ENCODE peak calls at places on chromosomes 7 and 10, in nine cellular contexts. One of them, this sample, is unnamed. For H3K4me1 and H3K9me3, the result is how much of the 10 kb centered on the place peaks cover.

GRCh38 chr7:134886353-134887057 is 99.8 kb upstream of the AGBL3 start:
- DNase-seq in ascending aorta: no peak
- DNase-seq in MM.1S: no peak
- DNase-seq in IMR-90: peak
- DNase-seq in tibial nerve: peak
- DNase-seq in BE2C: no peak
- DNase-seq in left ventricle myocardium inferior: peak
- DNase-seq in OCI-LY7: no peak
- DNase-seq in right lobe of liver: no peak
- DNase-seq in this sample: no peak

GRCh38 chr10:121132278-121132672 is 281.1 kb downstream of the WDR11 start:
- DNase-seq in ascending aorta: no peak
- DNase-seq in MM.1S: no peak
- DNase-seq in IMR-90: no peak
- DNase-seq in tibial nerve: no peak
- DNase-seq in BE2C: no peak
- DNase-seq in left ventricle myocardium inferior: no peak
- DNase-seq in OCI-LY7: no peak
- DNase-seq in right lobe of liver: no peak
- DNase-seq in this sample: no peak

GRCh38 chr10:68963151-68963550 is 7.2 kb downstream of the DDX21 start:
- DNase-seq in ascending aorta: no peak
- DNase-seq in MM.1S: no peak
- DNase-seq in IMR-90: no peak
- DNase-seq in tibial nerve: no peak
- DNase-seq in BE2C: no peak
- DNase-seq in left ventricle myocardium inferior: no peak
- DNase-seq in OCI-LY7: no peak
- DNase-seq in right lobe of liver: no peak
- DNase-seq in this sample: no peak

GRCh38 chr10:86265236-86265876 is 101.2 kb downstream of the GRID1 start:
- DNase-seq in ascending aorta: peak
- DNase-seq in MM.1S: no peak
- DNase-seq in IMR-90: no peak
- DNase-seq in tibial nerve: no peak
- DNase-seq in BE2C: peak
- DNase-seq in left ventricle myocardium inferior: no peak
- DNase-seq in OCI-LY7: no peak
- DNase-seq in right lobe of liver: peak
- DNase-seq in this sample: no peak

GRCh38 chr10:133442967-133443924 is 10.5 kb upstream of the SCART1 start:
- DNase-seq in ascending aorta: peak
- DNase-seq in MM.1S: no peak
- DNase-seq in IMR-90: no peak
- DNase-seq in tibial nerve: no peak
- DNase-seq in BE2C: no peak
- DNase-seq in left ventricle myocardium inferior: no peak
- DNase-seq in OCI-LY7: no peak
- DNase-seq in right lobe of liver: no peak
- DNase-seq in this sample: no peak

GRCh38 chr7:135189961-135190360 is 19.5 kb upstream of the CYREN start:
- DNase-seq in ascending aorta: peak
- DNase-seq in MM.1S: no peak
- DNase-seq in IMR-90: no peak
- DNase-seq in tibial nerve: no peak
- DNase-seq in BE2C: no peak
- DNase-seq in left ventricle myocardium inferior: no peak
- DNase-seq in OCI-LY7: no peak
- DNase-seq in right lobe of liver: no peak
- DNase-seq in this sample: no peak

GRCh38 chr7:77753173-77753572 is 45.1 kb downstream of the TMEM60 start:
- DNase-seq in ascending aorta: no peak
- DNase-seq in MM.1S: no peak
- DNase-seq in IMR-90: no peak
- DNase-seq in tibial nerve: no peak
- DNase-seq in BE2C: no peak
- DNase-seq in left ventricle myocardium inferior: no peak
- DNase-seq in OCI-LY7: no peak
- DNase-seq in right lobe of liver: no peak
- DNase-seq in this sample: no peak

GRCh38 chr7:47488969-47489342 is 93.0 kb downstream of the TNS3 start:
- DNase-seq in ascending aorta: no peak
- DNase-seq in MM.1S: no peak
- DNase-seq in IMR-90: no peak
- DNase-seq in tibial nerve: no peak
- DNase-seq in BE2C: no peak
- DNase-seq in left ventricle myocardium inferior: no peak
- DNase-seq in OCI-LY7: no peak
- DNase-seq in right lobe of liver: no peak
- DNase-seq in this sample: no peak

GRCh38 chr7:140231779-140232491 is 55.2 kb upstream of the KDM7A start:
- DNase-seq in ascending aorta: no peak
- DNase-seq in MM.1S: peak
- DNase-seq in IMR-90: no peak
- DNase-seq in tibial nerve: no peak
- DNase-seq in BE2C: no peak
- DNase-seq in left ventricle myocardium inferior: no peak
- DNase-seq in OCI-LY7: no peak
- DNase-seq in right lobe of liver: no peak
- DNase-seq in this sample: peak

GRCh38 chr10:131848741-131849590 is 51.8 kb upstream of the PPP2R2D start:
- DNase-seq in ascending aorta: peak
- DNase-seq in MM.1S: no peak
- DNase-seq in IMR-90: no peak
- DNase-seq in tibial nerve: no peak
- DNase-seq in BE2C: peak
- DNase-seq in left ventricle myocardium inferior: no peak
- DNase-seq in OCI-LY7: no peak
- DNase-seq in right lobe of liver: peak
- DNase-seq in this sample: no peak

GRCh38 chr10:31906039-31906438 is 22.6 kb downstream of the ARHGAP12 start:
- DNase-seq in ascending aorta: no peak
- DNase-seq in MM.1S: no peak
- DNase-seq in IMR-90: peak
- DNase-seq in tibial nerve: no peak
- DNase-seq in BE2C: no peak
- DNase-seq in left ventricle myocardium inferior: no peak
- DNase-seq in OCI-LY7: no peak
- DNase-seq in right lobe of liver: no peak
- DNase-seq in this sample: no peak

GRCh38 chr10:4242561-4243035 is 457.6 kb upstream of the KLF6 start:
- DNase-seq in ascending aorta: no peak
- DNase-seq in MM.1S: no peak
- DNase-seq in IMR-90: peak
- DNase-seq in tibial nerve: peak
- DNase-seq in BE2C: no peak
- DNase-seq in left ventricle myocardium inferior: peak
- DNase-seq in OCI-LY7: no peak
- DNase-seq in right lobe of liver: no peak
- DNase-seq in this sample: no peak

GRCh38 chr10:11213156-11213555 is 195.5 kb downstream of the CELF2 start:
- DNase-seq in ascending aorta: no peak
- DNase-seq in MM.1S: peak
- DNase-seq in IMR-90: no peak
- DNase-seq in tibial nerve: no peak
- DNase-seq in BE2C: no peak
- DNase-seq in left ventricle myocardium inferior: no peak
- DNase-seq in OCI-LY7: no peak
- DNase-seq in right lobe of liver: no peak
- DNase-seq in this sample: no peak

GRCh38 chr7:29105191-29105590 is 41.1 kb downstream of the CPVL start:
- DNase-seq in ascending aorta: no peak
- DNase-seq in MM.1S: no peak
- DNase-seq in IMR-90: no peak
- DNase-seq in tibial nerve: no peak
- DNase-seq in BE2C: no peak
- DNase-seq in left ventricle myocardium inferior: no peak
- DNase-seq in OCI-LY7: no peak
- DNase-seq in right lobe of liver: peak
- DNase-seq in this sample: no peak

GRCh38 chr10:62037166-62037831 is 135.8 kb downstream of the ARID5B start:
- DNase-seq in ascending aorta: no peak
- DNase-seq in MM.1S: no peak
- DNase-seq in IMR-90: peak
- DNase-seq in tibial nerve: no peak
- DNase-seq in BE2C: peak
- DNase-seq in left ventricle myocardium inferior: no peak
- DNase-seq in OCI-LY7: no peak
- DNase-seq in right lobe of liver: no peak
- DNase-seq in this sample: no peak
- H3K4me1 ChIP-seq in ascending aorta: under half
- H3K4me1 ChIP-seq in MM.1S: under half
- H3K4me1 ChIP-seq in IMR-90: under half
- H3K4me1 ChIP-seq in tibial nerve: under half
- H3K4me1 ChIP-seq in BE2C: under half
- H3K4me1 ChIP-seq in left ventricle myocardium inferior: under half
- H3K4me1 ChIP-seq in OCI-LY7: half or more
- H3K4me1 ChIP-seq in right lobe of liver: under half
- H3K4me1 ChIP-seq in this sample: under half

GRCh38 chr7:157701395-157701794 is 364.6 kb downstream of the DNAJB6 start:
- DNase-seq in ascending aorta: peak
- DNase-seq in MM.1S: no peak
- DNase-seq in IMR-90: no peak
- DNase-seq in tibial nerve: no peak
- DNase-seq in BE2C: no peak
- DNase-seq in left ventricle myocardium inferior: no peak
- DNase-seq in OCI-LY7: no peak
- DNase-seq in right lobe of liver: no peak
- DNase-seq in this sample: no peak
- H3K9me3 ChIP-seq in ascending aorta: under half
- H3K9me3 ChIP-seq in MM.1S: under half
- H3K9me3 ChIP-seq in IMR-90: under half
- H3K9me3 ChIP-seq in tibial nerve: under half
- H3K9me3 ChIP-seq in BE2C: under half
- H3K9me3 ChIP-seq in left ventricle myocardium inferior: under half
- H3K9me3 ChIP-seq in OCI-LY7: under half
- H3K9me3 ChIP-seq in right lobe of liver: under half
- H3K9me3 ChIP-seq in this sample: under half

DNA sequence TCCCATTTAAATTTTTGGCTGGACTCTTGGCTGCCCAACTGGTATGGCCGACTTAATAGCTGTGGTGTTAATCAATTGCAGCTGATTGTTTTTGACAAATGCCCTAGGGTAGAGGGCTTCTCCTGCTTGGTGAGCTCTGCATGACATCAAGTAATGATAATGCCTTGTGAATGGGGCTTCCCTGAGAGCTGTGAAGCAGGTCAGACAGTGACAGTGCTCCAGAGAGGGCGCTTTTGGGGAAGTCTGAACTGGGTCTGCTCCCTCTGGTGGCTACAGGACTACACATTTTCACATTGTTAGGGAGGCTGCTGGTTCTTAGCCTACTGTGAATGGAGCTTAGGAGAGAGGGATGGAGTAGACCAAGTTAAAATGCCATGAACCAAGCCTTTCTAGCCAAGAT is 98.8 kb downstream of the SDK1 start:
- DNase-seq in ascending aorta: no peak
- DNase-seq in MM.1S: no peak
- DNase-seq in IMR-90: peak
- DNase-seq in tibial nerve: no peak
- DNase-seq in BE2C: peak
- DNase-seq in left ventricle myocardium inferior: no peak
- DNase-seq in OCI-LY7: peak
- DNase-seq in right lobe of liver: no peak
- DNase-seq in this sample: no peak
- TF ChIP-seq CTCF in ascending aorta: no peak
- TF ChIP-seq CTCF in MM.1S: no peak
- TF ChIP-seq CTCF in IMR-90: no peak
- TF ChIP-seq CTCF in tibial nerve: no peak
- TF ChIP-seq CTCF in BE2C: peak
- TF ChIP-seq CTCF in left ventricle myocardium inferior: peak
- TF ChIP-seq CTCF in OCI-LY7: peak
- TF ChIP-seq CTCF in right lobe of liver: peak
- TF ChIP-seq CTCF in this sample: no peak

DNA sequence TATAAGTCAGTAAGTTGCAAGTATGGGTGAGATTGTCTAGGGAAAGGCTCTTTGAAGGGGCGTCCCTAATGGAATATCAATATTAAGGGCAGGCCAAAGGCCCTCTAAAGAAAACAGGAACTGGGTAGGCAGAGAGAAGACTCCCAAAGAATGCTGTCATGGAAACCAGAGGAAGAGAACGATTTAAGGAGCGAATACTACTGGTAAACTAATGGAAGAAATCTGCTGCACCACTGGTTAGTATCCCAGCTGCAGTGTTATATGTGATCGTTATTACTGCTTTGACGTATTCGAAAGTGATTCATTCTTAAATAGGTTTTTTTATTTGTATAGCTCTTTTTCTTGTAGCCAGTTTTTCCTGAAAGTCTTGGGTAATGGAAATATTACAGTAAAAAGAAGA is 1.3 kb downstream of the CASP2 start:
- DNase-seq in ascending aorta: no peak
- DNase-seq in MM.1S: no peak
- DNase-seq in IMR-90: peak
- DNase-seq in tibial nerve: no peak
- DNase-seq in BE2C: no peak
- DNase-seq in left ventricle myocardium inferior: no peak
- DNase-seq in OCI-LY7: peak
- DNase-seq in right lobe of liver: no peak
- DNase-seq in this sample: no peak
- H3K4me1 ChIP-seq in ascending aorta: under half
- H3K4me1 ChIP-seq in MM.1S: under half
- H3K4me1 ChIP-seq in IMR-90: under half
- H3K4me1 ChIP-seq in tibial nerve: under half
- H3K4me1 ChIP-seq in BE2C: under half
- H3K4me1 ChIP-seq in left ventricle myocardium inferior: half or more
- H3K4me1 ChIP-seq in OCI-LY7: under half
- H3K4me1 ChIP-seq in right lobe of liver: under half
- H3K4me1 ChIP-seq in this sample: under half

DNA sequence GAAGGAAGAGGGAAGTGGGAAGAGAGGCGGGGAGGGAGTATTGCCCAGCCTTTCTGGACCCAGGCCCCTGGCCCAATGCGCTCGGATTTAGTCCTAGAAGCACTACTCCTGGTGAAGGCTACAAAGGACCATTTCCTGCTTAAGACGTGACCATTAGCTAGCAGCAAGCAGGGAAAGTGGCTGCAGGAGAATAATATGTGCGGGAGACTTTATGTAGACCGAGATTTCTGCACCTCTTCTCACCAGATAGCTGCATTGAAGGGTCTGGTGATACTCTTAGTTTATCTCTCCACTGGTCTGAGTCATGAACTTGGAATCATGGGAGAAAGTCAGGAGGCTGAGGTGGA is 3.1 kb downstream of the VAX1 start:
- DNase-seq in ascending aorta: no peak
- DNase-seq in MM.1S: no peak
- DNase-seq in IMR-90: no peak
- DNase-seq in tibial nerve: no peak
- DNase-seq in BE2C: no peak
- DNase-seq in left ventricle myocardium inferior: no peak
- DNase-seq in OCI-LY7: no peak
- DNase-seq in right lobe of liver: no peak
- DNase-seq in this sample: no peak
- H3K9me3 ChIP-seq in ascending aorta: under half
- H3K9me3 ChIP-seq in MM.1S: under half
- H3K9me3 ChIP-seq in IMR-90: under half
- H3K9me3 ChIP-seq in tibial nerve: under half
- H3K9me3 ChIP-seq in BE2C: under half
- H3K9me3 ChIP-seq in left ventricle myocardium inferior: under half
- H3K9me3 ChIP-seq in OCI-LY7: under half
- H3K9me3 ChIP-seq in right lobe of liver: under half
- H3K9me3 ChIP-seq in this sample: under half

DNA sequence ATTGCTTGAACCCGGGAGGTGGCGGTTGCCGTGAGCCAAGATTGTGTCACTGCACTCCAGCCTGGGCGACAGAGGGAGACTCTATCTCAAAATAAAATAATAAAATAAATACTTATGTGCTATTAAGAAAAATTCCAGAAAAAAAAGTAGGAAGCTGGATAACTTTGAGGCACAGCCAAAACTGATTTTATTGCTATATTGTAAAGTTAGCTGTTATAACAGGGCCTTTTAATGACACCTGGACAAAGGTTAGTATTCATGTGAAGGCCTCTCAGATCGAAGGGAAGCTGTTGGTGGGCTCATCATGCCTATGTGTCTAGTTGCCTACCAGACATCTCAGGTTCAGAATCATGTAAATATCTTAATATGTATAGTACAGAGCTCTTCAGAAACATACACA is 143.0 kb downstream of the LCOR start:
- DNase-seq in ascending aorta: no peak
- DNase-seq in MM.1S: no peak
- DNase-seq in IMR-90: no peak
- DNase-seq in tibial nerve: no peak
- DNase-seq in BE2C: no peak
- DNase-seq in left ventricle myocardium inferior: no peak
- DNase-seq in OCI-LY7: no peak
- DNase-seq in right lobe of liver: no peak
- DNase-seq in this sample: no peak
- TF ChIP-seq CTCF in ascending aorta: no peak
- TF ChIP-seq CTCF in MM.1S: no peak
- TF ChIP-seq CTCF in IMR-90: no peak
- TF ChIP-seq CTCF in tibial nerve: no peak
- TF ChIP-seq CTCF in BE2C: no peak
- TF ChIP-seq CTCF in left ventricle myocardium inferior: no peak
- TF ChIP-seq CTCF in OCI-LY7: no peak
- TF ChIP-seq CTCF in right lobe of liver: no peak
- TF ChIP-seq CTCF in this sample: no peak

This sample was measured in CD8-positive, alpha-beta T cell.